ENCODE peak calls at places on chromosomes 13 and 19, in nine cellular contexts. L is AG09309, M is aorta, Q is GM23248, S is neuronal stem cell, W is spleen, J is epithelial cell of esophagus, F is mucosa of descending colon, U is BE2C. P is an unnamed sample.

GRCh38 chr13:99629641-99630040 is 128.4 kb downstream of the TM9SF2 start:
- DNase-seq in F (no peak), M (no peak), J (no peak), W (no peak), S (no peak), L (no peak), U (no peak), Q (no peak), P (no peak)

GRCh38 chr19:34314437-34315313 is 50.3 kb upstream of the GPI start:
- DNase-seq in F (no peak), M (no peak), J (no peak), S (no peak), Q (no peak), W (no peak), U (no peak), L (no peak), P (no peak)

GRCh38 chr19:44951179-44952159 is 3.7 kb upstream of the CLPTM1 start:
- DNase-seq in W (no peak), F (no peak), L (peak), S (peak), Q (peak), J (peak), U (peak), M (peak), P (peak)

GRCh38 chr19:15195381-15195964 is 5.3 kb downstream of the NOTCH3 start:
- DNase-seq in U (peak), J (peak), S (peak), W (no peak), M (peak), Q (peak), F (peak), L (peak), P (no peak)

GRCh38 chr13:45799451-45799850 is 52.1 kb downstream of the SIAH3 start:
- DNase-seq in S (no peak), W (no peak), F (no peak), Q (no peak), U (peak), J (no peak), M (no peak), L (no peak), P (no peak)

GRCh38 chr19:10226376-10227214 is 4.5 kb downstream of the S1PR2 start:
- DNase-seq in U (no peak), F (peak), L (no peak), S (no peak), Q (peak), M (peak), J (no peak), W (no peak), P (peak)

GRCh38 chr19:31548941-31549340 is 199.7 kb upstream of the TSHZ3 start:
- DNase-seq in F (peak), L (no peak), U (peak), M (no peak), S (no peak), W (no peak), Q (peak), J (peak), P (no peak)

GRCh38 chr13:24745861-24746617 is 17.9 kb upstream of the RNF17 start:
- DNase-seq in L (no peak), F (no peak), M (no peak), S (peak), J (no peak), Q (peak), U (no peak), W (no peak), P (no peak)

GRCh38 chr19:45455707-45456499 is 11.9 kb upstream of the FOSB start:
- DNase-seq in S (no peak), J (peak), W (peak), L (peak), U (peak), Q (peak), F (peak), M (peak), P (no peak)

GRCh38 chr19:49642488-49643035 is 553 bp downstream of the SCAF1 start:
- DNase-seq in W (no peak), L (no peak), S (no peak), J (no peak), F (peak), M (no peak), Q (no peak), U (no peak), P (no peak)

GRCh38 chr13:44132710-44133109 is 240.9 kb upstream of the SERP2 start:
- DNase-seq in J (no peak), U (no peak), M (peak), Q (peak), L (no peak), S (no peak), W (peak), F (no peak), P (no peak)

GRCh38 chr19:42216653-42217521 is 590 bp downstream of the DEDD2 start:
- DNase-seq in U (peak), W (peak), M (peak), J (peak), F (peak), L (no peak), S (peak), Q (peak), P (no peak)

GRCh38 chr19:780935-781334 is 16.3 kb upstream of the PTBP1 start:
- DNase-seq in Q (no peak), W (no peak), U (no peak), S (no peak), J (no peak), F (no peak), M (no peak), L (no peak), P (no peak)

GRCh38 chr19:31612873-31613272 is 263.6 kb upstream of the TSHZ3 start:
- DNase-seq in S (no peak), U (no peak), W (no peak), J (no peak), L (no peak), M (no peak), Q (no peak), F (no peak), P (no peak)

GRCh38 chr19:4911314-4911713 is 2.0 kb downstream of the UHRF1 start:
- DNase-seq in S (no peak), Q (peak), M (no peak), L (no peak), W (no peak), J (peak), F (no peak), U (no peak), P (no peak)

GRCh38 chr13:45121421-45121820 is 1.1 kb downstream of the GTF2F2 start:
- DNase-seq in U (no peak), J (peak), Q (peak), S (no peak), L (no peak), M (no peak), W (no peak), F (no peak), P (no peak)

GRCh38 chr13:32224916-32225315 is 90.2 kb downstream of the ZAR1L start:
- DNase-seq in W (no peak), S (no peak), M (no peak), L (no peak), J (no peak), U (no peak), F (no peak), Q (no peak), P (no peak)

GRCh38 chr19:3296034-3296433 is 70.3 kb upstream of the NFIC start:
- DNase-seq in S (no peak), L (no peak), Q (no peak), M (no peak), J (no peak), U (no peak), F (no peak), W (no peak), P (no peak)

GRCh38 chr19:33192010-33192409 is 2.1 kb upstream of the LRP3 start:
- DNase-seq in U (no peak), Q (no peak), J (no peak), F (peak), M (peak), W (peak), S (no peak), L (no peak), P (no peak)

GRCh38 chr13:98517576-98518310 is 59.2 kb downstream of the STK24 start:
- DNase-seq in J (no peak), F (no peak), S (no peak), W (no peak), L (no peak), Q (no peak), U (no peak), M (no peak), P (no peak)

GRCh38 chr13:72453161-72453560 is 274.3 kb downstream of the MZT1 start:
- DNase-seq in M (no peak), Q (no peak), J (no peak), W (no peak), F (no peak), U (no peak), S (no peak), L (no peak), P (no peak)

GRCh38 chr13:30796132-30796832 is 60.9 kb downstream of the ALOX5AP start:
- DNase-seq in U (no peak), W (no peak), M (no peak), L (peak), F (no peak), S (no peak), Q (peak), J (peak), P (no peak)

GRCh38 chr19:51022526-51022925 is 3.0 kb upstream of the KLK10 start:
- DNase-seq in S (no peak), Q (no peak), M (no peak), L (no peak), J (no peak), W (no peak), U (no peak), F (no peak), P (no peak)

DNA sequence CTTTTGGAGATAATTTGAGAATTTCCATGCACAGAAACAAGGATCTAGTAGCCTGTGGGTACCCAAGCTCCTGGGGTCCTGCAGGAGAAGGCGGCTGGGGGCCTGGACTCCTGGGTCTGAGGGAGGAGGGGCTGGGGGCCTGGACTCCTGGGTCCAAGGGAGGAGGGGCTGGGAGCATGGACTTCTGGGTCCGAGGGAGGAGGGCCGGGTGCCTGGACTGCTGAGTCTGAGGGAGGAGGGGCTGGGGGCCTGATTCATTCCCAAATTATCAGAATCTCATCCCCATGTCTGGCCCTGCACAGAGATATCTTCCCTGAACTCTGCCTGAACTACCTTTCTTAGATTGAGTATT is 520 bp upstream of the RDH13 start:
- DNase-seq in U (no peak), S (no peak), J (no peak), M (no peak), W (no peak), Q (no peak), F (peak), L (no peak), P (no peak)
- H3K4me3 ChIP-seq in U (no peak), S (no peak), J (no peak), M (no peak), W (no peak), Q (peak), F (peak), L (no peak), P (no peak)

GRCh38 chr19:2237869-2238153 is 1.2 kb downstream of the SF3A2 start:
- DNase-seq in L (no peak), F (no peak), M (no peak), W (no peak), S (no peak), U (no peak), Q (no peak), J (no peak), P (no peak)

GRCh38 chr19:2240881-2241760 is 4.5 kb downstream of the SF3A2 start:
- DNase-seq in M (no peak), S (no peak), L (no peak), F (no peak), J (peak), W (no peak), U (no peak), Q (peak), P (no peak)

GRCh38 chr19:2237051-2237868 is 636 bp downstream of the SF3A2 start:
- DNase-seq in J (no peak), W (no peak), M (no peak), Q (peak), S (no peak), L (no peak), U (no peak), F (no peak), P (no peak)

GRCh38 chr19:2239771-2240770 is 3.4 kb downstream of the SF3A2 start:
- DNase-seq in U (no peak), L (no peak), F (no peak), W (no peak), M (no peak), Q (peak), S (peak), J (no peak), P (no peak)

DNA sequence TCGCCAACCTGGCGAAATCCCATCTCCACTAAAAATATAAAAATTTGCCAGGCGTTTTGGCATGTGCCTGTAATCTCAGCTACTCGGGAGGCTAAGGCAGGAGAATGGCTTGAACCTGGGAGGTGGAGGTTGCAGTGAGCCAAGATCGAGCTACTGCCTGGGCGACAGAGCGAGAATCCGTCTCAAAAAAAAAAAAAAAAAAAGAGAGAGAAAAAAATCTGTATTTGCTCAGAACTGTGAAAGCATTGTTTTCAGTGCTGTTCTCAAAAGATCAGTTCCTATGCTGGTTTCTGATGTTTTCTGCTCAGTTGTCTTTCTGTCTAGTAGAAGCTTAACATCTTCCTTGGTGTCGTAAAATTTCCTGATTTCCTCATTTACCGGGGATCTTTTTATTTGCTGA is 2.5 kb downstream of the SF3A2 start:
- DNase-seq in S (no peak), L (no peak), F (no peak), U (no peak), M (no peak), J (no peak), W (no peak), Q (peak), P (no peak)
- H3K4me3 ChIP-seq in S (no peak), L (no peak), F (no peak), U (peak), M (no peak), J (peak), W (peak), Q (peak), P (peak)

GRCh38 chr19:14114439-14114838 is 3.1 kb downstream of the PRKACA start:
- DNase-seq in J (no peak), L (no peak), F (no peak), M (no peak), W (no peak), S (no peak), Q (no peak), U (no peak), P (no peak)

GRCh38 chr19:14114854-14115253 is 2.7 kb downstream of the PRKACA start:
- DNase-seq in U (peak), W (peak), F (peak), M (peak), L (no peak), S (no peak), J (peak), Q (peak), P (no peak)

GRCh38 chr19:14112809-14113385 is 4.7 kb downstream of the PRKACA start:
- DNase-seq in M (peak), W (peak), U (no peak), S (no peak), J (no peak), Q (peak), L (no peak), F (no peak), P (no peak)

GRCh38 chr19:14112051-14112808 is 5.3 kb downstream of the PRKACA start:
- DNase-seq in U (no peak), L (no peak), F (no peak), Q (peak), J (no peak), S (no peak), M (peak), W (peak), P (no peak)

GRCh38 chr19:14113762-14114414 is 3.7 kb downstream of the PRKACA start:
- DNase-seq in J (no peak), U (no peak), L (no peak), S (no peak), M (peak), Q (no peak), F (peak), W (peak), P (no peak)
- H3K4me3 ChIP-seq in J (no peak), U (no peak), L (no peak), S (no peak), M (no peak), Q (no peak), F (no peak), W (no peak), P (no peak)

GRCh38 chr13:108859202-108860012 is 230.0 kb downstream of the MYO16 start:
- DNase-seq in F (no peak), J (no peak), S (no peak), L (peak), Q (peak), W (no peak), U (no peak), M (no peak), P (peak)
- H3K4me3 ChIP-seq in F (no peak), J (no peak), S (no peak), L (no peak), Q (peak), W (no peak), U (no peak), M (no peak), P (no peak)

GRCh38 chr13:106497079-106497478 is 38.4 kb downstream of the EFNB2 start:
- DNase-seq in U (no peak), J (no peak), M (no peak), S (no peak), F (no peak), W (no peak), Q (no peak), L (no peak), P (no peak)

GRCh38 chr13:106499905-106500304 is 35.6 kb downstream of the EFNB2 start:
- DNase-seq in M (no peak), U (no peak), J (peak), S (no peak), F (no peak), W (no peak), Q (no peak), L (no peak), P (no peak)

GRCh38 chr13:106499113-106499512 is 36.3 kb downstream of the EFNB2 start:
- DNase-seq in U (no peak), W (no peak), L (no peak), J (no peak), M (no peak), F (no peak), Q (no peak), S (no peak), P (no peak)

GRCh38 chr13:106498571-106498970 is 36.9 kb downstream of the EFNB2 start:
- DNase-seq in F (no peak), W (no peak), U (no peak), S (no peak), Q (no peak), L (no peak), J (no peak), M (no peak), P (no peak)

DNA sequence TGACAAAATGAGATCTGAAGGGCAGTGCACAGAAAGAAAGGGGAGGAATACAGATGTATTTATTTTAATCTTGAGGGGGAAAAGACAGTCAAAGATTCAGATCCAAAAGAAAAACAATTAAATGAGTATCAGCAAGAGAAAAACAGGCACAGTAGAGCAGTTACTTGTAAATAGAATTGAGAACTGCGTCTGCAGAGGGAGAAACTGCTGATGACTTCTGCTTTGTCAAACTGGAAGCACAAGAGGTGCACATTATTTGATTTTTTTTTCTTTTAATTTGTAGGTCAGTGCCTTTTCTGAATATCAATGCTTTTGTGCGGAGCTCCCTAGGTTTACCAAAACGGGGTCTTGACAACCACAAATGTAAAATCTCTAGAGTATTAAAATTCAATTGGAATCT is 37.3 kb downstream of the EFNB2 start:
- DNase-seq in U (no peak), M (no peak), J (no peak), F (no peak), W (no peak), S (no peak), Q (no peak), L (no peak), P (no peak)
- H3K4me3 ChIP-seq in U (no peak), M (peak), J (no peak), F (no peak), W (no peak), S (no peak), Q (no peak), L (no peak), P (no peak)

GRCh38 chr19:39951065-39951650 is 16.7 kb upstream of the FCGBP start:
- DNase-seq in U (no peak), J (no peak), W (no peak), S (no peak), M (no peak), F (no peak), Q (no peak), L (no peak), P (no peak)
- H3K4me3 ChIP-seq in U (no peak), J (no peak), W (no peak), S (no peak), M (no peak), F (no peak), Q (no peak), L (no peak), P (no peak)